ENCODE peak calls at places on chromosomes 2 and 18, in ten cellular contexts. L is ovary, G is breast epithelium, P is vagina, F is SJCRH30, V is colonic mucosa, Z is iPS DF 6.9, A is keratinocyte, E is SK-N-SH, J is pancreas. H is an unnamed sample. For H3K4me1, the result is how much of the 10 kb centered on the place peaks cover.

GRCh38 chr2:173555833-173556232 is 201.2 kb downstream of the CDCA7 start:
- DNase-seq in V (no peak), A (no peak), Z (no peak), E (no peak), F (peak), J (no peak), G (no peak), P (no peak), L (no peak), H (no peak)

GRCh38 chr2:238569415-238570195 is 142.9 kb downstream of the ASB1 start:
- DNase-seq in P (no peak), Z (no peak), V (no peak), F (no peak), G (peak), E (no peak), J (no peak), L (no peak), A (no peak), H (no peak)

GRCh38 chr2:120736202-120736954 is 710 bp downstream of the GLI2 start:
- DNase-seq in E (peak), V (peak), F (peak), Z (no peak), P (peak), A (no peak), G (no peak), J (no peak), L (peak), H (no peak)

GRCh38 chr2:56185582-56186046 is 1.8 kb downstream of the CCDC85A start:
- DNase-seq in G (no peak), V (peak), Z (no peak), F (no peak), J (no peak), A (no peak), E (no peak), L (no peak), P (no peak), H (no peak)

GRCh38 chr2:69271831-69272257 is 115.2 kb downstream of the GFPT1 start:
- DNase-seq in Z (no peak), G (no peak), A (no peak), F (no peak), P (no peak), L (no peak), E (no peak), J (no peak), V (no peak), H (no peak)

GRCh38 chr2:136448435-136448834 is 316.9 kb upstream of the THSD7B start:
- DNase-seq in L (no peak), F (peak), A (no peak), J (no peak), P (no peak), Z (no peak), V (no peak), E (no peak), G (no peak), H (peak)

GRCh38 chr18:78558948-78559347 is 420.7 kb upstream of the SALL3 start:
- DNase-seq in G (no peak), Z (no peak), J (no peak), F (no peak), V (no peak), A (no peak), E (peak), L (no peak), P (peak), H (no peak)

GRCh38 chr2:108869542-108869941 is 83.0 kb downstream of the CCDC138 start:
- DNase-seq in P (no peak), V (no peak), E (no peak), F (no peak), Z (no peak), G (no peak), L (no peak), J (no peak), A (no peak), H (no peak)

GRCh38 chr2:113602869-113603466 is 24.1 kb upstream of the RABL2A start:
- DNase-seq in P (no peak), Z (no peak), J (no peak), F (peak), V (no peak), E (no peak), L (no peak), G (no peak), A (no peak), H (no peak)

GRCh38 chr2:33441235-33441810 is 35.1 kb upstream of the RASGRP3 start:
- DNase-seq in E (peak), J (peak), Z (peak), P (no peak), V (peak), A (no peak), L (peak), G (no peak), F (peak), H (peak)

GRCh38 chr2:8892149-8892548 is 54.7 kb upstream of the KIDINS220 start:
- DNase-seq in P (no peak), Z (no peak), F (no peak), V (no peak), G (no peak), J (no peak), A (no peak), L (no peak), E (no peak), H (no peak)

GRCh38 chr2:10269711-10270610 is 32.7 kb upstream of the HPCAL1 start:
- DNase-seq in V (peak), G (no peak), J (no peak), F (no peak), Z (no peak), L (no peak), P (no peak), E (peak), A (no peak), H (no peak)

GRCh38 chr2:237341872-237342271 is 72.1 kb downstream of the COL6A3 start:
- DNase-seq in G (no peak), A (no peak), V (no peak), F (no peak), J (no peak), P (peak), E (no peak), Z (no peak), L (no peak), H (no peak)

GRCh38 chr18:60007641-60008040 is 107.8 kb downstream of the PMAIP1 start:
- DNase-seq in Z (no peak), J (no peak), E (no peak), L (no peak), G (no peak), P (no peak), F (no peak), A (no peak), V (no peak), H (no peak)

GRCh38 chr2:19752500-19752899 is 149.3 kb downstream of the TTC32 start:
- DNase-seq in J (no peak), E (no peak), P (no peak), A (no peak), L (no peak), F (no peak), G (no peak), V (no peak), Z (no peak), H (no peak)

GRCh38 chr18:58886864-58887612 is 22.4 kb downstream of the ZNF532 start:
- DNase-seq in E (no peak), J (no peak), L (no peak), V (no peak), Z (no peak), F (no peak), P (no peak), G (no peak), A (no peak), H (no peak)

GRCh38 chr2:145350011-145350410 is 830.1 kb upstream of the ZEB2 start:
- DNase-seq in Z (no peak), P (no peak), A (no peak), V (no peak), L (no peak), G (no peak), E (no peak), J (no peak), F (no peak), H (no peak)

GRCh38 chr2:160859086-160859485 is 301.1 kb upstream of the TANK start:
- DNase-seq in V (no peak), A (no peak), G (no peak), F (no peak), E (peak), Z (no peak), J (no peak), L (no peak), P (no peak), H (no peak)

GRCh38 chr2:227472265-227473018 is 486 bp downstream of the AGFG1 start:
- DNase-seq in Z (no peak), V (peak), A (no peak), P (no peak), J (peak), E (peak), G (no peak), F (no peak), L (peak), H (peak)

GRCh38 chr2:160484859-160485520 is 8.6 kb downstream of the RBMS1 start:
- DNase-seq in J (no peak), P (no peak), L (no peak), A (no peak), E (no peak), G (no peak), V (no peak), Z (no peak), F (no peak), H (no peak)

GRCh38 chr18:34787931-34788532 is 77.9 kb downstream of the DTNA start:
- DNase-seq in A (no peak), E (peak), J (peak), G (no peak), L (peak), P (no peak), F (peak), Z (peak), V (peak), H (peak)

GRCh38 chr2:15964936-15965563 is 24.7 kb downstream of the MYCN start:
- DNase-seq in G (no peak), L (no peak), V (no peak), P (no peak), A (no peak), E (no peak), Z (no peak), F (no peak), J (no peak), H (no peak)

GRCh38 chr2:209556354-209556961 is 132.6 kb downstream of the MAP2 start:
- DNase-seq in P (no peak), L (no peak), Z (no peak), G (no peak), A (no peak), F (peak), J (no peak), E (peak), V (no peak), H (peak)

GRCh38 chr2:106575955-106576354 is 88.8 kb downstream of the CD8B2 start:
- DNase-seq in E (peak), Z (no peak), A (no peak), F (peak), J (peak), G (peak), L (peak), P (no peak), V (no peak), H (no peak)

GRCh38 chr2:119338826-119339561 is 27.6 kb downstream of the C2orf76 start:
- DNase-seq in F (no peak), A (no peak), L (no peak), V (peak), J (peak), Z (no peak), E (no peak), P (no peak), G (no peak), H (peak)

GRCh38 chr2:173343921-173344320 is 10.8 kb upstream of the CDCA7 start:
- DNase-seq in J (no peak), P (no peak), Z (no peak), G (no peak), V (no peak), A (no peak), E (no peak), L (no peak), F (no peak), H (no peak)

GRCh38 chr2:222860740-222861410 is at the start of gene ACSL3:
- DNase-seq in F (peak), G (peak), V (peak), J (peak), E (peak), P (peak), L (peak), Z (peak), A (no peak), H (peak)

GRCh38 chr2:70977605-70978205 is 725 bp upstream of the ANKRD53 start:
- DNase-seq in F (no peak), E (peak), G (peak), V (no peak), A (peak), Z (no peak), J (no peak), L (peak), P (peak), H (no peak)

GRCh38 chr2:225620227-225620626 is 220.7 kb downstream of the NYAP2 start:
- DNase-seq in P (no peak), G (no peak), E (no peak), V (no peak), A (no peak), L (no peak), J (no peak), F (no peak), Z (no peak), H (no peak)

GRCh38 chr2:231642631-231643493 is 50.2 kb downstream of the TEX44 start:
- DNase-seq in G (peak), V (peak), F (peak), L (peak), A (peak), Z (no peak), E (no peak), P (peak), J (peak), H (peak)

GRCh38 chr2:109382946-109383345 is 230.8 kb downstream of the SEPTIN10 start:
- DNase-seq in V (no peak), J (peak), A (no peak), P (no peak), E (peak), Z (no peak), G (peak), L (peak), F (peak), H (no peak)

GRCh38 chr2:95039410-95039809 is 13.9 kb downstream of the MAL start:
- DNase-seq in A (no peak), J (no peak), P (no peak), Z (no peak), F (no peak), E (no peak), V (no peak), G (no peak), L (no peak), H (no peak)

GRCh38 chr18:58618822-58619553 is 9.9 kb downstream of the ALPK2 start:
- DNase-seq in J (no peak), Z (no peak), G (no peak), F (peak), P (no peak), V (no peak), A (no peak), L (no peak), E (no peak), H (no peak)

GRCh38 chr2:180359522-180360282 is 352.6 kb upstream of the CWC22 start:
- DNase-seq in L (no peak), G (peak), V (peak), E (no peak), J (no peak), F (peak), P (no peak), A (peak), Z (no peak), H (peak)

GRCh38 chr2:232336241-232336736 is 42.3 kb upstream of the ALPP start:
- DNase-seq in V (no peak), P (no peak), G (no peak), F (no peak), J (no peak), L (peak), E (no peak), A (no peak), Z (no peak), H (no peak)

GRCh38 chr2:104215269-104216161 is 638.4 kb upstream of the POU3F3 start:
- DNase-seq in A (no peak), L (no peak), J (no peak), P (no peak), E (no peak), G (no peak), Z (no peak), V (no peak), F (no peak), H (no peak)

GRCh38 chr2:239695728-239696240 is 295.0 kb upstream of the HDAC4 start:
- DNase-seq in P (peak), F (no peak), G (no peak), A (no peak), E (no peak), J (no peak), L (no peak), V (no peak), Z (no peak), H (no peak)

GRCh38 chr18:77086656-77087390 is 45.8 kb downstream of the MBP start:
- DNase-seq in V (peak), J (no peak), G (no peak), F (no peak), L (no peak), E (no peak), A (no peak), P (no peak), Z (no peak), H (no peak)

GRCh38 chr2:3288455-3289163 is 89.0 kb downstream of the EIPR1 start:
- DNase-seq in P (no peak), A (no peak), Z (no peak), G (no peak), E (peak), J (no peak), F (no peak), L (no peak), V (no peak), H (no peak)

GRCh38 chr2:3289164-3289515 is 88.5 kb downstream of the EIPR1 start:
- DNase-seq in V (no peak), J (no peak), P (no peak), E (no peak), F (no peak), A (no peak), L (no peak), Z (no peak), G (no peak), H (no peak)

GRCh38 chr2:3290655-3291054 is 87.0 kb downstream of the EIPR1 start:
- DNase-seq in P (no peak), V (no peak), G (no peak), Z (no peak), F (no peak), J (no peak), E (peak), L (no peak), A (no peak), H (no peak)

GRCh38 chr2:3289971-3290370 is 87.6 kb downstream of the EIPR1 start:
- DNase-seq in V (no peak), L (no peak), P (no peak), G (no peak), E (peak), Z (no peak), A (no peak), F (no peak), J (no peak), H (no peak)

DNA sequence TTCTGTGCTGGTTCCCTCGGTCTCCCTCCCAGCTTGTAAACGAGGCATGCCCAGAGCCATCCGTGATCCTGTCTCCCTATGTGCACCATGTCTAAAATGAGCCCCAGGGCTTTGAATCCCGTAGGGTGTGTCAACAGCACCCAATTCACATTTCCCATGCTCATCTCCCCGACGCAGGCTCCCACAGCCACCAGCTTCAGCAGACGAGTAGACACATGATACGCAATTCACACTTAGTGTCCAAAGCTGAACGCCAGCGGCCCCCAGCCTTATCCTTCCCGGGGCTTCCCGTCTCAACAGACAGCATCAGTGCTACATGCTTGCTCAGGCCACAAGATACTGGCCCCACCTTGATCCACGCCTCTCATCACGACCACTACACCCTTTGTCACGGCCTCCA is 88.1 kb downstream of the EIPR1 start:
- DNase-seq in A (no peak), Z (no peak), E (peak), F (no peak), V (no peak), L (no peak), G (no peak), P (no peak), J (no peak), H (no peak)
- H3K4me1 ChIP-seq in A (under half), Z (under half), E (under half), F (under half), V (under half), L (under half), G (under half), P (under half), J (under half), H (under half)

GRCh38 chr2:29749041-29749440 is 172.3 kb downstream of the ALK start:
- DNase-seq in F (no peak), V (no peak), P (no peak), E (no peak), G (no peak), Z (no peak), J (no peak), L (no peak), A (no peak), H (no peak)
- H3K27ac ChIP-seq in F (no peak), V (no peak), P (no peak), E (no peak), G (peak), Z (no peak), J (no peak), L (no peak), A (peak), H (no peak)

GRCh38 chr2:174563530-174564282 is 33.9 kb downstream of the WIPF1 start:
- DNase-seq in P (no peak), J (peak), G (no peak), E (no peak), V (no peak), Z (no peak), A (no peak), L (no peak), F (no peak), H (no peak)

GRCh38 chr2:174560737-174561136 is 36.9 kb downstream of the WIPF1 start:
- DNase-seq in J (no peak), A (no peak), F (no peak), Z (no peak), V (no peak), P (no peak), E (no peak), G (no peak), L (no peak), H (no peak)

GRCh38 chr2:174555998-174556397 is 41.6 kb downstream of the WIPF1 start:
- DNase-seq in J (no peak), Z (no peak), E (no peak), V (no peak), F (no peak), P (no peak), A (no peak), G (no peak), L (no peak), H (no peak)

GRCh38 chr2:174561283-174562275 is 36.0 kb downstream of the WIPF1 start:
- DNase-seq in A (no peak), P (no peak), G (peak), L (peak), J (peak), Z (no peak), E (no peak), V (no peak), F (no peak), H (no peak)
- H3K4me3 ChIP-seq in A (no peak), P (no peak), G (no peak), L (no peak), J (no peak), Z (no peak), E (no peak), V (no peak), F (no peak), H (no peak)

DNA sequence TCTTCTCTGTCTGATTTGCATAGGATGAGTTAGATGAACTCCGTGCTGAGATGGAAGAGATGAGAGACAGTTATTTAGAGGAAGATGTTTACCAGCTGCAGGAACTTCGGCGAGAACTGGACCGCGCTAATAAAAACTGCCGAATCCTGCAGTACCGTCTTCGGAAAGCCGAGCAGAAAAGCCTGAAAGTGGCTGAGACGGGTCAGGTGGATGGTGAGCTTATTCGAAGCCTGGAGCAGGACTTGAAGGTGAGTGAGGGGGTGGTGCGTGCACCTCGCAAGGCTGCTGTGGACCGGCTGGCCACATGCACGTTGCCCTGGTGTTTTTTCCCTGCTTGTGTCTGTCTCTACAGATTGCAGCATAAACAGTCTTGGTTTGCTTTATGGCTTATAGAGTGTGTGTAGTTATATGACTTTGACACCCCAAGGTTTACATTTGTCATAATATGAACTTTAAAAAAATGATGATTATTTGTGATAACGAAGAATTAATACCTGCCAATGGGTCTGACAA is 13.1 kb downstream of the MTCL1 start:
- DNase-seq in G (no peak), A (no peak), V (peak), J (no peak), P (peak), E (no peak), Z (no peak), F (no peak), L (no peak), H (no peak)
- H3K4me1 ChIP-seq in G (under half), A (under half), V (under half), J (under half), P (under half), E (under half), Z (under half), F (under half), L (under half), H (under half)

GRCh38 chr2:59655809-59656208 is 897.6 kb downstream of the BCL11A start:
- DNase-seq in Z (no peak), J (no peak), L (no peak), A (no peak), E (no peak), F (no peak), V (peak), G (no peak), P (no peak), H (no peak)
- H3K27ac ChIP-seq in Z (no peak), J (no peak), L (no peak), A (no peak), E (no peak), F (no peak), V (peak), G (no peak), P (no peak), H (no peak)

GRCh38 chr2:25851740-25852503 is 26.4 kb downstream of the ASXL2 start:
- DNase-seq in J (no peak), G (no peak), A (no peak), V (peak), P (no peak), L (no peak), E (peak), F (peak), Z (no peak), H (peak)
- H3K4me3 ChIP-seq in J (no peak), G (no peak), A (no peak), V (no peak), P (no peak), L (no peak), E (no peak), F (no peak), Z (no peak), H (no peak)

GRCh38 chr2:75751824-75752468 is 41.2 kb upstream of the GCFC2 start:
- DNase-seq in Z (no peak), F (no peak), A (no peak), J (no peak), V (no peak), G (no peak), L (no peak), E (no peak), P (no peak), H (no peak)
- H3K4me1 ChIP-seq in Z (under half), F (under half), A (under half), J (under half), V (under half), G (under half), L (under half), E (under half), P (under half), H (under half)

GRCh38 chr18:73099759-73100158 is 232.0 kb upstream of the NETO1 start:
- DNase-seq in J (no peak), E (no peak), F (no peak), L (no peak), Z (no peak), P (no peak), V (no peak), A (no peak), G (no peak), H (no peak)
- H3K27ac ChIP-seq in J (no peak), E (no peak), F (no peak), L (no peak), Z (no peak), P (no peak), V (no peak), A (no peak), G (no peak), H (no peak)